ENCODE peak calls at places on chromosomes 11 and 22, in five cellular contexts. Z, X, L, H and O are unnamed samples.

GRCh38 chr22:43008921-43009320 is 6.0 kb downstream of the PACSIN2 start:
- DNase-seq in H (peak; percentile 19), L (no peak), X (no peak), Z (no peak), O (no peak)

GRCh38 chr22:19218541-19219233 is 40.2 kb upstream of the SLC25A1 start:
- DNase-seq in X (peak; percentile 5), L (no peak), H (no peak), Z (no peak), O (no peak)

GRCh38 chr22:27918351-27919221 is 470 bp downstream of the PITPNB start:
- DNase-seq in L (peak; percentile 67), H (peak; percentile 57), X (peak; percentile 62), Z (peak; percentile 46), O (peak; percentile 73)

GRCh38 chr22:17199131-17199731 is 20.0 kb downstream of the ADA2 start:
- DNase-seq in L (no peak), H (no peak), X (no peak), Z (peak; percentile 30), O (no peak)

GRCh38 chr11:106156290-106156937 is 79.0 kb downstream of the AASDHPPT start:
- DNase-seq in L (peak; percentile 14), X (peak; percentile 30), Z (no peak), H (no peak), O (peak; percentile 71)

GRCh38 chr11:66619080-66619554 is 2.7 kb downstream of the RBM14 start:
- DNase-seq in H (no peak), Z (no peak), L (no peak), X (no peak), O (no peak)

GRCh38 chr11:122633219-122633829 is 22.2 kb upstream of the UBASH3B start:
- DNase-seq in X (no peak), Z (peak; percentile 16), L (peak; percentile 20), H (no peak), O (peak; percentile 58)

GRCh38 chr11:69462106-69463045 is 19.1 kb upstream of the LINC01488 start:
- DNase-seq in L (no peak), H (peak; percentile 28), X (no peak), Z (peak; percentile 11), O (no peak)

GRCh38 chr11:83054001-83054400 is 17.7 kb downstream of the RAB30 start:
- DNase-seq in X (no peak), H (no peak), Z (no peak), L (no peak), O (no peak)

GRCh38 chr11:123566852-123567251 is 87.6 kb downstream of the SCN3B start:
- DNase-seq in H (no peak), L (no peak), X (no peak), Z (no peak), O (no peak)

GRCh38 chr11:134592391-134592990 is 180.4 kb upstream of the B3GAT1 start:
- DNase-seq in L (no peak), Z (no peak), H (peak; percentile 50), X (no peak), O (peak; percentile 53)

GRCh38 chr11:128548655-128549255 is 38.6 kb downstream of the ETS1 start:
- DNase-seq in Z (peak; percentile 78), X (peak; percentile 72), H (peak; percentile 70), L (no peak), O (no peak)

GRCh38 chr11:19722702-19723101 is 10.1 kb downstream of the NAV2 start:
- DNase-seq in Z (no peak), X (no peak), H (no peak), L (no peak), O (no peak)

GRCh38 chr11:123431619-123432018 is 1.6 kb downstream of the GRAMD1B start:
- DNase-seq in L (no peak), Z (no peak), H (no peak), X (no peak), O (no peak)

GRCh38 chr22:29871684-29872083 is 11.3 kb upstream of the MTMR3 start:
- DNase-seq in X (no peak), L (no peak), H (no peak), Z (no peak), O (no peak)

GRCh38 chr11:69220581-69221051 is 64.9 kb downstream of the SMIM38 start:
- DNase-seq in L (no peak), H (no peak), X (no peak), Z (no peak), O (no peak)

GRCh38 chr22:37345863-37346514 is 63.7 kb downstream of the CYTH4 start:
- DNase-seq in L (no peak), X (peak; percentile 52), Z (peak; percentile 31), H (no peak), O (no peak)

GRCh38 chr11:36394926-36395325 is 98.8 kb downstream of the PRR5L start:
- DNase-seq in H (no peak), L (no peak), Z (no peak), X (no peak), O (no peak)

GRCh38 chr11:76025817-76026216 is 180.5 kb downstream of the WNT11 start:
- DNase-seq in H (no peak), L (no peak), Z (no peak), X (no peak), O (no peak)
- TF ChIP-seq CTCF in H (no peak), L (no peak), Z (no peak), X (no peak), O (no peak)

GRCh38 chr11:118671254-118671653 is 8.2 kb downstream of the TREH start:
- DNase-seq in H (no peak), Z (no peak), X (no peak), L (no peak), O (no peak)

GRCh38 chr11:118670063-118670462 is 9.4 kb downstream of the TREH start:
- DNase-seq in X (no peak), Z (no peak), L (no peak), H (no peak), O (peak; percentile 56)

GRCh38 chr11:118674094-118674460 is 5.4 kb downstream of the TREH start:
- DNase-seq in Z (no peak), H (no peak), L (no peak), X (no peak), O (no peak)

GRCh38 chr11:118673361-118674093 is 5.9 kb downstream of the TREH start:
- DNase-seq in L (no peak), X (no peak), H (no peak), Z (no peak), O (no peak)

DNA sequence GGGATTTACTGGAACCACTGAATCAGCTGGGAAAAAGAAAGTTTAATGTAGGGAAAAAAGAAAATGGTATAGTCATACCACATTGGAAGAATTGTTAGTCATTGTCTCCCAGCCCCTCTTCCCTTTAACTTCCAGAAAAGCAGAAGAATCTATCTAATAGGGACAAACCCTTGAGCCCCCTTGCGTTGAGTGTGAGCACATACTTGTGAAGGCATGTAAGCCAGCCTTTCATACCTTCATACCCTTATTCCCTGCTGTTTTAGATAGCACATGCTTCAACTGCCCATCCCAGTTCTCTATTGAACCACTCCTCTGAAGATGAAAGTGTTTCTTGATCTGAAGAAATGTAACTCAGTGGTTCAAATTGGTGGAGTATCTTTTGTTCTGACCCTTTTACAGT is 6.6 kb downstream of the TREH start:
- DNase-seq in L (no peak), H (no peak), Z (no peak), X (no peak), O (no peak)
- TF ChIP-seq CTCF in L (no peak), H (no peak), Z (no peak), X (no peak), O (no peak)

GRCh38 chr11:132307309-132308020 is 937.0 kb downstream of the NTM start:
- DNase-seq in L (no peak), X (no peak), Z (no peak), H (no peak), O (no peak)

GRCh38 chr11:132311703-132312102 is 941.3 kb downstream of the NTM start:
- DNase-seq in X (no peak), H (no peak), Z (no peak), L (no peak), O (no peak)

GRCh38 chr11:132312161-132312560 is 941.7 kb downstream of the NTM start:
- DNase-seq in H (no peak), X (no peak), L (no peak), Z (no peak), O (no peak)

GRCh38 chr11:132310390-132311375 is 940.3 kb downstream of the NTM start:
- DNase-seq in Z (no peak), X (no peak), L (no peak), H (no peak), O (no peak)

GRCh38 chr11:132312616-132313210 is 942.3 kb downstream of the NTM start:
- DNase-seq in H (no peak), L (no peak), Z (no peak), X (no peak), O (no peak)
- TF ChIP-seq CTCF in H (peak; percentile 37), L (no peak), Z (peak; percentile 68), X (no peak), O (peak; percentile 35)

GRCh38 chr11:125258626-125259025 is 94.1 kb downstream of the PKNOX2 start:
- DNase-seq in L (no peak), Z (no peak), H (no peak), X (no peak), O (no peak)

GRCh38 chr11:125253795-125254525 is 89.4 kb downstream of the PKNOX2 start:
- DNase-seq in H (no peak), Z (no peak), X (no peak), L (no peak), O (no peak)

GRCh38 chr11:125256471-125257010 is 92.0 kb downstream of the PKNOX2 start:
- DNase-seq in H (no peak), Z (no peak), L (no peak), X (no peak), O (no peak)

GRCh38 chr11:125257751-125258150 is 93.2 kb downstream of the PKNOX2 start:
- DNase-seq in Z (no peak), H (no peak), X (no peak), L (no peak), O (no peak)

GRCh38 chr11:125257185-125257584 is 92.6 kb downstream of the PKNOX2 start:
- DNase-seq in Z (no peak), L (no peak), H (no peak), X (no peak), O (peak; percentile 39)
- TF ChIP-seq CTCF in Z (no peak), L (no peak), H (no peak), X (no peak), O (peak; percentile 50)

DNA sequence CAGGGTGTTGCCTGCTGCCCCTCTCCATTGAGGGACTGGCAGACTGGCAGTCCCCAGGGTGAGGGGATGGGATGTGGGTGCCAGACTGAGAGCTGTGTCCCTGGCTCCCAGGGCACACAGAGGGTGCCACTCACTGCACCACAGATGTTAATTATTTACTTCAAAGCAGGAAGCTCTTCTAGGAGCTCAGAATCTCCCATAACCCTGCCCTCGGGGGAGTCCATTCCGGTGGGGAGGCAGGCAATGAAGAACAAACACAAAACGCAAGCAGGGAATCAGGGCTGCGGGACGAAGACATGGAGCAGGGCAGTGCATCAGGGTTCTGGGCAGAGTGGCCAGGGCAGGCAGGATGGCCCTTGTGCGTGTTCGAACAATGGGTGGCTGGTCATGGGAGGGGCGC is 24.4 kb upstream of the FLRT1 start:
- DNase-seq in L (peak; percentile 49), Z (no peak), X (no peak), H (no peak), O (no peak)
- TF ChIP-seq CTCF in L (no peak), Z (no peak), X (no peak), H (no peak), O (no peak)

GRCh38 chr11:78763664-78764063 is 189.0 kb upstream of the NARS2 start:
- DNase-seq in Z (no peak), L (no peak), H (no peak), X (no peak), O (no peak)
- TF ChIP-seq CTCF in Z (no peak), L (no peak), H (peak; percentile 13), X (no peak), O (no peak)